ENCODE peak calls at places on chromosome 9, in eight cellular contexts. T is astrocyte of the spinal cord, Z is fibroblast of villous mesenchyme, C is lower lobe of right lung, N is A549, W is heart right ventricle, P is SJSA1, L is pancreas. Y is an unnamed sample.

GRCh38 chr9:123453058-123453667 is 97.2 kb downstream of the CRB2 start:
- DNase-seq in T (no peak), Z (no peak), C (no peak), N (no peak), W (no peak), P (no peak), L (no peak), Y (no peak)

GRCh38 chr9:121059998-121060636 is 10.0 kb upstream of the C5 start:
- DNase-seq in T (peak; percentile 79), Z (peak; percentile 79), C (no peak), N (peak; percentile 71), W (peak; percentile 41), P (no peak), L (no peak), Y (peak; percentile 14)

GRCh38 chr9:95096807-95097206 is 220.7 kb downstream of the FANCC start:
- DNase-seq in T (no peak), Z (peak; percentile 48), C (peak; percentile 10), N (no peak), W (no peak), P (no peak), L (no peak), Y (no peak)

GRCh38 chr9:127777368-127777960 is 1.0 kb downstream of the SH2D3C start:
- DNase-seq in T (no peak), Z (no peak), C (no peak), N (no peak), W (no peak), P (no peak), L (peak; percentile 26), Y (no peak)

GRCh38 chr9:96719538-96720315 is 58.2 kb downstream of the ZNF510 start:
- DNase-seq in T (no peak), Z (no peak), C (no peak), N (no peak), W (no peak), P (no peak), L (peak; percentile 71), Y (peak; percentile 16)

GRCh38 chr9:93132946-93133640 is 958 bp downstream of the NINJ1 start:
- DNase-seq in T (no peak), Z (no peak), C (no peak), N (peak; percentile 42), W (no peak), P (peak; percentile 77), L (peak; percentile 82), Y (no peak)

GRCh38 chr9:33116855-33117254 is 40.4 kb upstream of the SMU1 start:
- DNase-seq in T (no peak), Z (no peak), C (no peak), N (no peak), W (no peak), P (no peak), L (no peak), Y (no peak)

GRCh38 chr9:4297151-4297794 is 2.6 kb downstream of the GLIS3 start:
- DNase-seq in T (peak; percentile 92), Z (peak; percentile 90), C (peak; percentile 82), N (peak; percentile 87), W (peak; percentile 74), P (peak; percentile 70), L (peak; percentile 82), Y (no peak)

GRCh38 chr9:94782367-94783120 is 56.0 kb downstream of the AOPEP start:
- DNase-seq in T (peak; percentile 73), Z (no peak), C (no peak), N (no peak), W (no peak), P (no peak), L (no peak), Y (no peak)

GRCh38 chr9:22446589-22446949 is at the start of gene DMRTA1:
- DNase-seq in T (peak; percentile 85), Z (peak; percentile 50), C (peak; percentile 83), N (peak; percentile 80), W (peak; percentile 80), P (peak; percentile 62), L (peak; percentile 92), Y (no peak)

GRCh38 chr9:82553654-82554366 is 509.1 kb downstream of the RASEF start:
- DNase-seq in T (no peak), Z (no peak), C (no peak), N (no peak), W (no peak), P (no peak), L (no peak), Y (no peak)

GRCh38 chr9:125550216-125550614 is 156.8 kb downstream of the MAPKAP1 start:
- DNase-seq in T (peak; percentile 37), Z (peak; percentile 37), C (no peak), N (no peak), W (no peak), P (no peak), L (no peak), Y (no peak)

GRCh38 chr9:69171049-69171448 is 3.0 kb upstream of the TJP2 start:
- DNase-seq in T (peak; percentile 38), Z (no peak), C (no peak), N (no peak), W (peak; percentile 72), P (no peak), L (no peak), Y (no peak)

GRCh38 chr9:91425270-91425669 is 1.6 kb upstream of the NFIL3 start:
- DNase-seq in T (no peak), Z (no peak), C (no peak), N (no peak), W (no peak), P (no peak), L (no peak), Y (no peak)

GRCh38 chr9:99867536-99867935 is 38.9 kb upstream of the STX17 start:
- DNase-seq in T (no peak), Z (no peak), C (no peak), N (no peak), W (no peak), P (no peak), L (no peak), Y (no peak)

GRCh38 chr9:76373173-76373771 is 21.0 kb downstream of the RFK start:
- DNase-seq in T (peak; percentile 42), Z (peak; percentile 73), C (no peak), N (peak; percentile 55), W (peak; percentile 36), P (no peak), L (peak; percentile 63), Y (peak; percentile 38)

GRCh38 chr9:93864840-93865239 is 90.3 kb downstream of the BARX1 start:
- DNase-seq in T (no peak), Z (no peak), C (no peak), N (no peak), W (no peak), P (no peak), L (no peak), Y (no peak)

GRCh38 chr9:136403538-136403914 is 3.6 kb upstream of the SNAPC4 start:
- DNase-seq in T (no peak), Z (no peak), C (no peak), N (no peak), W (no peak), P (no peak), L (no peak), Y (no peak)

GRCh38 chr9:123438321-123438720 is 82.3 kb downstream of the CRB2 start:
- DNase-seq in T (no peak), Z (peak; percentile 8), C (no peak), N (no peak), W (no peak), P (no peak), L (no peak), Y (no peak)

DNA sequence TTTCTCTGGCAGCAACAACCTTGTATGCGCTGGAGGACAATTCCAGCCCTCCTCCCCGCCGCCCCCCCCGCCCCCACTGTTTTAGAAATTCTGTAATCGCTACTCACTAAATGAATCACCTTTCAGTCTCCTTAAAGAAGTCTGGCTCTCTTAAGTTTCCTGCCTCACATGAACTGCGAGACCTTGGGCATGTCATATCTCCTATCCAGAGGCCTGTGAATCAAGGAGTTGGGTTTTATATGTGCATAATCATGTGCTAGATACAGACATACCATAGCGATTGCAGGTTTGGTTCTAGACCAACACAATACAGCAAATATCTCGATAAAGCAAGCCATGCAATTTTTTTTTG is 332 bp upstream of the DMAC1 start:
- DNase-seq in T (no peak), Z (no peak), C (no peak), N (peak; percentile 11), W (no peak), P (no peak), L (no peak), Y (no peak)
- H3K4me3 ChIP-seq in T (peak overlapping the region; percentile 88), Z (peak overlapping the region; percentile 79), C (peak overlapping the region; percentile 82), N (peak overlapping the region; percentile 67), W (peak overlapping the region; percentile 85), P (peak overlapping the region; percentile 58), L (peak overlapping the region; percentile 78), Y (peak overlapping the region; percentile 87)

GRCh38 chr9:132591244-132591643 is 8.8 kb downstream of the BARHL1 start:
- DNase-seq in T (no peak), Z (no peak), C (no peak), N (no peak), W (no peak), P (no peak), L (no peak), Y (no peak)
- H3K4me3 ChIP-seq in T (no peak overlapping the region), Z (no peak overlapping the region), C (no peak overlapping the region), N (no peak overlapping the region), W (no peak overlapping the region), P (no peak overlapping the region), L (no peak overlapping the region), Y (no peak overlapping the region)

GRCh38 chr9:107345327-107345726 is 62.2 kb downstream of the RAD23B start:
- DNase-seq in T (no peak), Z (no peak), C (no peak), N (no peak), W (peak; percentile 66), P (no peak), L (no peak), Y (no peak)
- H3K4me3 ChIP-seq in T (no peak overlapping the region), Z (no peak overlapping the region), C (no peak overlapping the region), N (no peak overlapping the region), W (no peak overlapping the region), P (no peak overlapping the region), L (no peak overlapping the region), Y (no peak overlapping the region)

GRCh38 chr9:128824911-128825310 is 4.7 kb downstream of the SPOUT1 start:
- DNase-seq in T (no peak), Z (no peak), C (no peak), N (no peak), W (no peak), P (no peak), L (no peak), Y (no peak)

GRCh38 chr9:128828719-128829452 is 708 bp downstream of the SPOUT1 start:
- DNase-seq in T (no peak), Z (no peak), C (peak; percentile 12), N (no peak), W (no peak), P (no peak), L (peak; percentile 44), Y (no peak)

GRCh38 chr9:128829477-128830251 is at the start of gene SPOUT1:
- DNase-seq in T (peak; percentile 91), Z (peak; percentile 90), C (peak; percentile 94), N (peak; percentile 97), W (peak; percentile 93), P (peak; percentile 92), L (peak; percentile 98), Y (peak; percentile 71)

GRCh38 chr9:128825923-128826702 is 3.5 kb downstream of the SPOUT1 start:
- DNase-seq in T (no peak), Z (no peak), C (no peak), N (peak; percentile 63), W (no peak), P (no peak), L (no peak), Y (no peak)

DNA sequence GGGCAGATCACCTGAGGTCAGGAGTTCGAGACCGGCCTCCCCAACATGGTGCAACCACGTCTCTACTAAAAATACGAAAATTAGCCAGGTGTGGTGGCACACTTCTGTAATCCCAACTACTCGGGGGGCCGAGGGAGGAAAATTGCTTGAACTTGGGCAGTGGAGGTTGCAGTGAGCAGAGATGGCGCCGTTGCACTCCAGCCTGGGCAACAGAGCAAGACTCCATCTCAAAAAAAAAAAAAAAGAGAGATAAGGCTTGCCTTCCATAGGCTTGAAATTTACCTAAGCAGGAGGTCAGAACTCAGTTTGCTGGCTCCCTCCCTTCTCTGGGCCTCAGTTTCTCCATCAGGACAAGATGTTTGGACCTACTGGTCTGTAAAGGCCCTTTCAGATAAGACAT is 1.3 kb downstream of the SPOUT1 start:
- DNase-seq in T (no peak), Z (no peak), C (no peak), N (no peak), W (no peak), P (no peak), L (no peak), Y (no peak)
- H3K4me3 ChIP-seq in T (no peak overlapping the region), Z (no peak overlapping the region), C (no peak overlapping the region), N (peak overlapping the region; percentile 84), W (peak overlapping the region; percentile 99), P (no peak overlapping the region), L (no peak overlapping the region), Y (no peak overlapping the region)